ENCODE peak calls at places on chromosome 1, in nine cellular contexts. L is endothelial cell, E is tibial artery, G is AG09319, U is nephron progenitor cell, C is endothelial cell of umbilical vein, V is WTC11, D is cardiac muscle cell, P is MM.1S. F is an unnamed sample.

GRCh38 chr1:168114845-168115244 is 21.9 kb downstream of the GPR161 start:
- DNase-seq in L (no peak), E (no peak), G (no peak), U (no peak), C (no peak), V (no peak), D (peak), P (no peak), F (no peak)

GRCh38 chr1:25754421-25755195 is 45.4 kb upstream of the SELENON start:
- DNase-seq in L (no peak), E (no peak), G (no peak), U (no peak), C (peak), V (no peak), D (no peak), P (no peak), F (no peak)

GRCh38 chr1:32197837-32198236 is 2.6 kb upstream of the CCDC28B start:
- DNase-seq in L (no peak), E (no peak), G (no peak), U (no peak), C (no peak), V (no peak), D (no peak), P (no peak), F (no peak)

GRCh38 chr1:235391879-235392278 is 24.7 kb downstream of the TBCE start:
- DNase-seq in L (no peak), E (no peak), G (no peak), U (no peak), C (no peak), V (no peak), D (no peak), P (no peak), F (no peak)

GRCh38 chr1:200729863-200730262 is 8.8 kb upstream of the CAMSAP2 start:
- DNase-seq in L (no peak), E (no peak), G (no peak), U (no peak), C (no peak), V (no peak), D (no peak), P (no peak), F (no peak)

GRCh38 chr1:6235302-6235680 is 473 bp downstream of the ICMT start:
- DNase-seq in L (no peak), E (no peak), G (no peak), U (no peak), C (no peak), V (no peak), D (no peak), P (peak), F (no peak)

GRCh38 chr1:1063945-1064831 is 9.9 kb downstream of the RNF223 start:
- DNase-seq in L (peak), E (no peak), G (no peak), U (peak), C (peak), V (peak), D (peak), P (peak), F (peak)

GRCh38 chr1:40315239-40315794 is 1.8 kb downstream of the COL9A2 start:
- DNase-seq in L (peak), E (peak), G (peak), U (peak), C (peak), V (peak), D (peak), P (peak), F (peak)

GRCh38 chr1:170685166-170685565 is 21.2 kb downstream of the PRRX1 start:
- DNase-seq in L (no peak), E (no peak), G (no peak), U (no peak), C (no peak), V (no peak), D (peak), P (no peak), F (no peak)

GRCh38 chr1:3186526-3186921 is 117.5 kb downstream of the PRDM16 start:
- DNase-seq in L (no peak), E (peak), G (no peak), U (peak), C (no peak), V (no peak), D (peak), P (no peak), F (no peak)

GRCh38 chr1:19488136-19488535 is 2.8 kb upstream of the CAPZB start:
- DNase-seq in L (no peak), E (peak), G (no peak), U (no peak), C (no peak), V (no peak), D (peak), P (no peak), F (no peak)

GRCh38 chr1:212754193-212754592 is 37.4 kb downstream of the NSL1 start:
- DNase-seq in L (no peak), E (no peak), G (no peak), U (no peak), C (no peak), V (no peak), D (no peak), P (peak), F (no peak)

GRCh38 chr1:193666485-193667083 is 480.2 kb upstream of the B3GALT2 start:
- DNase-seq in L (no peak), E (no peak), G (no peak), U (no peak), C (no peak), V (no peak), D (no peak), P (no peak), F (no peak)

GRCh38 chr1:118767971-118768370 is 220.2 kb downstream of the TBX15 start:
- DNase-seq in L (no peak), E (no peak), G (no peak), U (no peak), C (no peak), V (no peak), D (no peak), P (no peak), F (no peak)

GRCh38 chr1:227780101-227781044 is 35.1 kb upstream of the PRSS38 start:
- DNase-seq in L (no peak), E (peak), G (no peak), U (no peak), C (no peak), V (peak), D (no peak), P (no peak), F (no peak)

GRCh38 chr1:92975551-92976232 is 14.4 kb upstream of the DIPK1A start:
- DNase-seq in L (no peak), E (peak), G (no peak), U (no peak), C (no peak), V (no peak), D (no peak), P (peak), F (peak)

GRCh38 chr1:64343105-64343960 is 126.6 kb upstream of the CACHD1 start:
- DNase-seq in L (no peak), E (no peak), G (peak), U (no peak), C (peak), V (no peak), D (peak), P (no peak), F (no peak)

GRCh38 chr1:116290085-116290670 is 82.9 kb upstream of the ATP1A1 start:
- DNase-seq in L (no peak), E (no peak), G (no peak), U (no peak), C (no peak), V (no peak), D (no peak), P (no peak), F (no peak)

GRCh38 chr1:94753171-94753972 is 66.8 kb upstream of the SLC44A3 start:
- DNase-seq in L (no peak), E (no peak), G (no peak), U (no peak), C (no peak), V (no peak), D (peak), P (no peak), F (no peak)
- TF ChIP-seq CTCF in L (no peak), E (no peak), G (no peak), U (no peak), C (no peak), V (no peak), D (no peak), P (no peak), F (no peak)

DNA sequence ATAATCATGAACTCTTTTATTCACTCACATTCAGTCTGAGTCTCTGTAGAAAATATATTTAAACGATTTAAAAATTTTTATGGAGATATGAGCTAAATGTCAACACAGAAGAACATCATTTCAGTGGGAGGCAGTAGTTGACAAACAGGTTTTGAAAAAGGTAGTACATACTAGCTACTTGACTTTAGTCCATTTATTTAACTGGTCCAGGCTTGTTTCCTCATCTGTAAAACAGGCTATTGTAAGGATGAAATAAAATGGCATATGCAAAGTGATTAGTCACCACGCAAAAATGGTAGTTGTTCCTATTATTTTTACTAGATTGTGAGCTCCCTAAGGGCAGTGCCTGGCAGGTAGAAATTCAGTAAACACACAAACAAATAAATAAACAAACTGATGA is 75.2 kb downstream of the NTPCR start:
- DNase-seq in L (no peak), E (no peak), G (no peak), U (no peak), C (no peak), V (no peak), D (no peak), P (no peak), F (no peak)
- TF ChIP-seq CTCF in L (no peak), E (no peak), G (no peak), U (no peak), C (no peak), V (no peak), D (no peak), P (no peak), F (no peak)

DNA sequence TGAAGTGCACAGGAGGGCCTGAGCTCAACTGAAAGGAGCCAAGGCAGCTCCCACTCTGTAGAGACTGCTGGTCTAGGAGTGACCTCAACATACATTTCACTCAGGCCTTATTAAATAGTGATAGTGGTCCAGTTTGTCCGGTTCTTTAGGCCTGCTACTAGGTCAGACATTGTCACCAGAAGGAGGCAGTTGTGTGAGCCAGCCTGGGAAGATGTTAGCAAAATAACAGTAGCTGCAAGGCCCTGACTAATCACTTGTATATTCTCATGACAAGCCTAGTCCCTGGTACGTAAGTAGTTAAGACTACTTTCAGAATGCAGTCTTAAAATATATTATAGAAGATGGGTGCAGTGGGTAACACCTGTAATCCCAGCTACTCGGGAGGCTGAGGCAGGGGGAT is 264.0 kb upstream of the CAMK1G start:
- DNase-seq in L (no peak), E (no peak), G (no peak), U (no peak), C (no peak), V (no peak), D (no peak), P (no peak), F (no peak)
- TF ChIP-seq CTCF in L (no peak), E (no peak), G (no peak), U (no peak), C (no peak), V (no peak), D (no peak), P (no peak), F (no peak)

GRCh38 chr1:247401310-247402098 is 14.5 kb upstream of the NLRP3 start:
- DNase-seq in L (no peak), E (no peak), G (no peak), U (no peak), C (no peak), V (no peak), D (no peak), P (no peak), F (peak)

GRCh38 chr1:247406014-247406656 is 9.8 kb upstream of the NLRP3 start:
- DNase-seq in L (no peak), E (no peak), G (no peak), U (no peak), C (no peak), V (no peak), D (no peak), P (no peak), F (no peak)

GRCh38 chr1:247402099-247402706 is 13.8 kb upstream of the NLRP3 start:
- DNase-seq in L (no peak), E (no peak), G (no peak), U (no peak), C (no peak), V (no peak), D (no peak), P (no peak), F (peak)

DNA sequence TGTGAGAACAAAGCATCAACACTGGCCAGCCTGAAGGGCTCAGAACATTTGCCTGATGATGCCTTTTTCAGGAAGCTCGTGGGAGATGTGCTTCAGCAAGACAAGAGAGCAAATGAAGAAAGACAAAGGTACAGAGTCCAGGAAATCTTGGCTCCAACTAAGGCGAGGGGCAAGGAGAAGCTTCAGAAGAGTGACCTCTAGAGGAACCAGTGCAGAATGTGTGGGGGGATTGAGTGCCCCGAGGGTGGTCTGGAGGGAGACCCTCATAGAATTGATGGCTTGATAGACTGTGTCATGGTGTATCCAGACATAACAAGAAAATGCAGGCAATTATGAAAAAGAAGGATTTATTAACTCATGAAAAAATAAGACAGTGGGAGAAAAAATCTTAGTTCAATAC is 15.3 kb upstream of the NLRP3 start:
- DNase-seq in L (no peak), E (no peak), G (no peak), U (no peak), C (no peak), V (no peak), D (no peak), P (no peak), F (no peak)
- TF ChIP-seq CTCF in L (no peak), E (no peak), G (no peak), U (no peak), C (no peak), V (no peak), D (no peak), P (no peak), F (no peak)